ENCODE peak calls at places on chromosome 3, in four cellular contexts. S is H9, K is mesenchymal stem cell, O is IMR-90. M is an unnamed sample.

GRCh38 chr3:110180733-110181132 is 843.4 kb upstream of the DPPA4 start:
- DNase-seq in O (peak), K (no peak), S (no peak), M (no peak)

GRCh38 chr3:141076026-141076797 is 25.1 kb downstream of the SPSB4 start:
- DNase-seq in S (no peak), O (no peak), K (no peak), M (no peak)

GRCh38 chr3:62493116-62493801 is 119.9 kb upstream of the FEZF2 start:
- DNase-seq in K (no peak), O (no peak), S (no peak), M (no peak)

GRCh38 chr3:13623101-13623654 is 74.3 kb downstream of the FBLN2 start:
- DNase-seq in K (no peak), O (peak), S (no peak), M (no peak)

GRCh38 chr3:30342319-30343060 is 263.9 kb upstream of the TGFBR2 start:
- DNase-seq in S (no peak), K (peak), O (peak), M (no peak)

GRCh38 chr3:169861871-169862270 is 7.9 kb downstream of the LRRC31 start:
- DNase-seq in K (no peak), S (peak), O (no peak), M (no peak)

GRCh38 chr3:50564321-50564720 is 3.2 kb downstream of the C3orf18 start:
- DNase-seq in K (no peak), O (no peak), S (no peak), M (no peak)

GRCh38 chr3:134883697-134884385 is 88.8 kb downstream of the EPHB1 start:
- DNase-seq in K (no peak), O (no peak), S (no peak), M (no peak)

GRCh38 chr3:12986986-12987385 is 86.2 kb downstream of the IQSEC1 start:
- DNase-seq in O (no peak), S (no peak), K (no peak), M (no peak)

GRCh38 chr3:160169139-160169830 is 55.9 kb upstream of the C3orf80 start:
- DNase-seq in S (no peak), O (peak), K (peak), M (no peak)

GRCh38 chr3:46705751-46706572 is 4.8 kb downstream of the TMIE start:
- DNase-seq in O (peak), S (no peak), K (peak), M (no peak)

GRCh38 chr3:22862111-22862510 is 341.0 kb upstream of the UBE2E2 start:
- DNase-seq in S (peak), O (no peak), K (no peak), M (no peak)

GRCh38 chr3:58285334-58285733 is 20.7 kb upstream of the RPP14 start:
- DNase-seq in K (no peak), O (no peak), S (no peak), M (no peak)

GRCh38 chr3:15476378-15476777 is 45.1 kb downstream of the COLQ start:
- DNase-seq in O (peak), S (no peak), K (no peak), M (no peak)

GRCh38 chr3:98824256-98824655 is 61.1 kb downstream of the ST3GAL6 start:
- DNase-seq in K (no peak), S (no peak), O (no peak), M (no peak)

GRCh38 chr3:168141405-168141993 is 45.8 kb upstream of the GOLIM4 start:
- DNase-seq in O (no peak), K (no peak), S (no peak), M (no peak)

GRCh38 chr3:56123487-56123886 is 344.8 kb downstream of the ERC2 start:
- DNase-seq in O (no peak), K (no peak), S (peak), M (no peak)

GRCh38 chr3:56869157-56869889 is 67.6 kb upstream of the ARHGEF3 start:
- DNase-seq in O (peak), S (no peak), K (peak), M (no peak)

GRCh38 chr3:61807865-61808276 is 246.5 kb downstream of the PTPRG start:
- DNase-seq in O (peak), K (peak), S (no peak), M (no peak)

GRCh38 chr3:10468611-10469354 is 36.6 kb downstream of the ATP2B2 start:
- DNase-seq in O (no peak), K (no peak), S (no peak), M (no peak)

GRCh38 chr3:42498791-42499477 is 3.5 kb upstream of the VIPR1 start:
- DNase-seq in S (peak), K (no peak), O (no peak), M (peak)

GRCh38 chr3:69032737-69033136 is 19.3 kb upstream of the EOGT start:
- DNase-seq in O (no peak), S (no peak), K (no peak), M (no peak)

GRCh38 chr3:64685800-64686445 is 1.9 kb downstream of the ADAMTS9 start:
- DNase-seq in O (peak), K (peak), S (peak), M (no peak)

GRCh38 chr3:112755845-112756671 is 90.6 kb downstream of the CD200R1L start:
- DNase-seq in K (no peak), S (no peak), O (no peak), M (no peak)

GRCh38 chr3:14403636-14404395 is 1.4 kb downstream of the SLC6A6 start:
- DNase-seq in S (no peak), O (no peak), K (peak), M (no peak)

GRCh38 chr3:100400424-100400781 is 486 bp downstream of the TOMM70 start:
- DNase-seq in S (no peak), K (peak), O (peak), M (peak)

GRCh38 chr3:159619341-159619885 is 369.2 kb upstream of the IL12A start:
- DNase-seq in K (peak), S (no peak), O (peak), M (no peak)

GRCh38 chr3:188927971-188928370 is 243.8 kb upstream of the TPRG1 start:
- DNase-seq in S (no peak), K (no peak), O (no peak), M (no peak)

GRCh38 chr3:151584603-151585002 is 123.7 kb upstream of the IGSF10 start:
- DNase-seq in S (no peak), K (no peak), O (no peak), M (no peak)

GRCh38 chr3:114804099-114804498 is 343.0 kb downstream of the ZBTB20 start:
- DNase-seq in O (no peak), K (no peak), S (no peak), M (no peak)

GRCh38 chr3:169138849-169139416 is 524.6 kb downstream of the MECOM start:
- DNase-seq in S (no peak), K (no peak), O (no peak), M (no peak)

GRCh38 chr3:132595036-132595435 is 2.0 kb upstream of the ACKR4 start:
- DNase-seq in O (peak), S (peak), K (peak), M (no peak)

GRCh38 chr3:47712398-47712797 is 69.3 kb downstream of the SMARCC1 start:
- DNase-seq in S (no peak), K (no peak), O (no peak), M (no peak)

GRCh38 chr3:153439780-153440179 is 277.8 kb downstream of the RAP2B start:
- DNase-seq in O (peak), K (no peak), S (no peak), M (no peak)

GRCh38 chr3:193984378-193984777 is 151.6 kb upstream of the HES1 start:
- DNase-seq in K (no peak), O (no peak), S (no peak), M (no peak)

GRCh38 chr3:185729335-185729715 is 95.5 kb downstream of the IGF2BP2 start:
- DNase-seq in O (peak), K (peak), S (no peak), M (no peak)

GRCh38 chr3:184003187-184003967 is 14.3 kb downstream of the ABCC5 start:
- DNase-seq in S (no peak), K (peak), O (peak), M (no peak)

GRCh38 chr3:31652296-31652695 is 119.6 kb downstream of the STT3B start:
- DNase-seq in K (no peak), S (no peak), O (no peak), M (no peak)

GRCh38 chr3:27590437-27591320 is 106.5 kb upstream of the SLC4A7 start:
- DNase-seq in O (peak), K (peak), S (no peak), M (no peak)

GRCh38 chr3:128353361-128353965 is 113.2 kb downstream of the DNAJB8 start:
- DNase-seq in O (no peak), S (no peak), K (peak), M (no peak)
- H3K14ac ChIP-seq in O (peak), S (no peak), K (peak), M (no peak)

DNA sequence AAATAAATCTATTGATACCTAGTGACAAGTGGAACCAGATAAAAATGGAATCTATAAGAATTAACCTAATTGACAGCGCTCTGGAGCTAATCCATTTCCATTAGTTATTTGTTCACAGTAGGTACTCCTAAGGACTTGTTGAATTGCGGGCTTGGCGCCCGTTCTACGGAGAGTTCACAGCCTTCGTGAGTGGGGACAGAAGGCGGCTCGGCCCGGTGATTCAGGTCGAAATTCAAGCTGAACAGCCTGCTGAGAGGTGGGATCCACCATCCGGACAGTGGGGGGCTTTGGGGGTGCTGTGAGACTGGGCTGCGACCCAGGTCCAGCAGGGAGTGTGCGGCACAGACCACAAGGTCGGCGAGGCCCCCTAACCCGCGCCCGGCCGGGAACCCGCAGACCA is 779 bp upstream of the CTNNB1 start:
- DNase-seq in O (no peak), S (no peak), K (no peak), M (no peak)
- H3K23ac ChIP-seq in O (peak), S (no peak), K (peak), M (no peak)

GRCh38 chr3:122795674-122795969 is 753 bp downstream of the SLC49A4 start:
- DNase-seq in S (no peak), O (peak), K (no peak), M (no peak)

GRCh38 chr3:122794779-122795673 is at the start of gene SLC49A4:
- DNase-seq in S (peak), O (peak), K (peak), M (peak)

GRCh38 chr3:122794483-122794778 is 438 bp upstream of the SLC49A4 start:
- DNase-seq in S (no peak), K (no peak), O (peak), M (no peak)

GRCh38 chr3:122797291-122797690 is 2.4 kb downstream of the SLC49A4 start:
- DNase-seq in K (no peak), O (peak), S (no peak), M (no peak)

GRCh38 chr3:122793568-122794416 is at the start of gene HSPBAP1:
- DNase-seq in K (peak), O (peak), S (peak), M (peak)
- H3K14ac ChIP-seq in K (peak), O (peak), S (peak), M (no peak)

GRCh38 chr3:45272828-45273470 is 46.9 kb upstream of the TMEM158 start:
- DNase-seq in K (no peak), S (no peak), O (no peak), M (no peak)
- H3K23ac ChIP-seq in K (no peak), S (no peak), O (no peak), M (no peak)

GRCh38 chr3:8608041-8608790 is 36.4 kb downstream of the SSUH2 start:
- DNase-seq in K (no peak), O (no peak), S (no peak), M (peak)
- H3K14ac ChIP-seq in K (no peak), O (no peak), S (no peak), M (no peak)

M was measured in H1.